ENCODE peak calls at places on chromosomes 4 and X, in nine cellular contexts. W is nephron progenitor cell; Z is aorta; H is amniotic stem cell; S is omental fat pad; R is glutamatergic neuron; Q is activated gamma-delta T cell treated with anti-CD3 and anti-CD28 coated beads, Interleukin-2, amount 50 U/mL, for 16 hours; U is germinal center; B is D341Med. G is an unnamed sample.
A peak's percentile ranks its signal among the peaks of the same experiment; 100 is the strongest.

GRCh38 chr4:186144596-186145569 is 40.4 kb downstream of the FAM149A start:
- DNase-seq in W (peak; percentile 90), Z (peak; percentile 92), H (peak; percentile 43), S (no peak), R (peak; percentile 90), Q (no peak), U (no peak), B (peak; percentile 92), G (no peak)

GRCh38 chr4:117783716-117784115 is 250.6 kb upstream of the NDST3 start:
- DNase-seq in W (no peak), Z (no peak), H (peak; percentile 18), S (no peak), R (no peak), Q (no peak), U (no peak), B (no peak), G (no peak)

GRCh38 chrX:53047228-53047627 is 1.4 kb upstream of the GPR173 start:
- DNase-seq in W (no peak), Z (no peak), H (no peak), S (no peak), R (peak; percentile 17), Q (no peak), U (no peak), B (no peak), G (peak; percentile 13)

GRCh38 chrX:125205918-125206665 is 113.6 kb upstream of the TEX13C start:
- DNase-seq in W (peak; percentile 61), Z (no peak), H (no peak), S (no peak), R (peak; percentile 45), Q (no peak), U (no peak), B (peak; percentile 31), G (peak; percentile 60)

GRCh38 chr4:56633486-56633885 is 47.6 kb downstream of the HOPX start:
- DNase-seq in W (no peak), Z (no peak), H (no peak), S (no peak), R (no peak), Q (no peak), U (no peak), B (no peak), G (no peak)

GRCh38 chr4:148261861-148262260 is 180.4 kb downstream of the NR3C2 start:
- DNase-seq in W (no peak), Z (no peak), H (no peak), S (no peak), R (no peak), Q (no peak), U (no peak), B (no peak), G (no peak)

GRCh38 chr4:83440148-83440814 is 15.3 kb downstream of the HELQ start:
- DNase-seq in W (no peak), Z (no peak), H (no peak), S (no peak), R (no peak), Q (no peak), U (peak; percentile 61), B (no peak), G (no peak)

GRCh38 chr4:26288308-26288982 is 32.4 kb upstream of the RBPJ start:
- DNase-seq in W (no peak), Z (no peak), H (no peak), S (no peak), R (no peak), Q (no peak), U (peak; percentile 25), B (no peak), G (no peak)

GRCh38 chr4:121519236-121519838 is 138.5 kb upstream of the QRFPR start:
- DNase-seq in W (no peak), Z (no peak), H (no peak), S (no peak), R (no peak), Q (no peak), U (no peak), B (no peak), G (no peak)

GRCh38 chr4:100289980-100290379 is 99.7 kb upstream of the DDIT4L start:
- DNase-seq in W (no peak), Z (no peak), H (no peak), S (no peak), R (no peak), Q (no peak), U (no peak), B (no peak), G (no peak)

GRCh38 chrX:45274576-45274975 is 73.9 kb upstream of the DIPK2B start:
- DNase-seq in W (no peak), Z (no peak), H (no peak), S (no peak), R (no peak), Q (no peak), U (no peak), B (no peak), G (no peak)

GRCh38 chr4:6794189-6794588 is 11.7 kb downstream of the KIAA0232 start:
- DNase-seq in W (no peak), Z (no peak), H (no peak), S (no peak), R (no peak), Q (no peak), U (no peak), B (no peak), G (no peak)

GRCh38 chr4:134470544-134470943 is 269.0 kb upstream of the PABPC4L start:
- DNase-seq in W (no peak), Z (no peak), H (no peak), S (no peak), R (peak; percentile 18), Q (no peak), U (no peak), B (peak; percentile 38), G (no peak)

GRCh38 chr4:53490965-53491622 is 100.2 kb downstream of the LNX1 start:
- DNase-seq in W (peak; percentile 9), Z (no peak), H (peak; percentile 68), S (no peak), R (no peak), Q (no peak), U (peak; percentile 10), B (no peak), G (peak; percentile 2)

GRCh38 chr4:25131925-25132324 is 28.3 kb downstream of the SEPSECS start:
- DNase-seq in W (no peak), Z (no peak), H (no peak), S (no peak), R (no peak), Q (no peak), U (no peak), B (no peak), G (no peak)

GRCh38 chrX:120358687-120359086 is 3.2 kb upstream of the ATP1B4 start:
- DNase-seq in W (peak; percentile 9), Z (no peak), H (no peak), S (no peak), R (peak; percentile 29), Q (no peak), U (no peak), B (peak; percentile 33), G (peak; percentile 27)

GRCh38 chr4:140704964-140705363 is 51.2 kb downstream of the TBC1D9 start:
- DNase-seq in W (no peak), Z (no peak), H (no peak), S (no peak), R (no peak), Q (no peak), U (no peak), B (no peak), G (no peak)

GRCh38 chr4:133390198-133390855 is 241.2 kb downstream of the PCDH10 start:
- DNase-seq in W (no peak), Z (no peak), H (no peak), S (no peak), R (no peak), Q (no peak), U (no peak), B (no peak), G (no peak)

GRCh38 chr4:40718571-40718970 is 31.2 kb upstream of the NSUN7 start:
- DNase-seq in W (no peak), Z (no peak), H (no peak), S (no peak), R (no peak), Q (no peak), U (no peak), B (peak; percentile 40), G (peak; percentile 21)

GRCh38 chrX:108025954-108026616 is 18.8 kb upstream of the VSIG1 start:
- DNase-seq in W (no peak), Z (no peak), H (no peak), S (no peak), R (no peak), Q (no peak), U (no peak), B (no peak), G (no peak)

GRCh38 chrX:5278908-5279307 is 949.8 kb downstream of the NLGN4X start:
- DNase-seq in W (no peak), Z (no peak), H (no peak), S (no peak), R (no peak), Q (no peak), U (no peak), B (no peak), G (no peak)

GRCh38 chr4:7806724-7807123 is 132.9 kb downstream of the AFAP1 start:
- DNase-seq in W (no peak), Z (no peak), H (no peak), S (no peak), R (no peak), Q (no peak), U (no peak), B (no peak), G (no peak)

GRCh38 chrX:97102938-97103337 is 219.2 kb downstream of the RPA4 start:
- DNase-seq in W (no peak), Z (no peak), H (no peak), S (no peak), R (no peak), Q (no peak), U (no peak), B (no peak), G (no peak)

GRCh38 chrX:154596290-154596929 is 11.5 kb downstream of the CTAG1A start:
- DNase-seq in W (peak; percentile 10), Z (peak; percentile 58), H (no peak), S (no peak), R (no peak), Q (no peak), U (no peak), B (no peak), G (no peak)

GRCh38 chr4:139530833-139531427 is 25.1 kb downstream of the SETD7 start:
- DNase-seq in W (peak; percentile 72), Z (no peak), H (no peak), S (peak; percentile 44), R (peak; percentile 75), Q (peak; percentile 51), U (peak; percentile 77), B (peak; percentile 80), G (peak; percentile 14)

GRCh38 chr4:121139533-121140222 is 24.4 kb downstream of the TNIP3 start:
- DNase-seq in W (no peak), Z (no peak), H (no peak), S (no peak), R (no peak), Q (no peak), U (no peak), B (no peak), G (no peak)

GRCh38 chr4:126395661-126396060 is 1080.9 kb downstream of the FAT4 start:
- DNase-seq in W (no peak), Z (no peak), H (no peak), S (no peak), R (no peak), Q (no peak), U (no peak), B (no peak), G (no peak)

GRCh38 chr4:2336659-2337058 is 74.8 kb upstream of the MXD4 start:
- DNase-seq in W (no peak), Z (no peak), H (no peak), S (no peak), R (no peak), Q (no peak), U (no peak), B (no peak), G (no peak)